ENCODE peak calls at places on chromosomes 2 and 18, in six cellular contexts. One of them, this sample, is unnamed.

GRCh38 chr2:72993147-72993546 is 75.8 kb downstream of the EMX1 start:
- DNase-seq in IMR-90: peak; percentile 13
- DNase-seq in CD8-positive, alpha-beta T cell: peak; percentile 45
- DNase-seq in K562: peak; percentile 70
- DNase-seq in cardiac muscle cell: peak; percentile 49
- DNase-seq in A549: peak; percentile 89
- DNase-seq in this sample: no peak

GRCh38 chr2:190860985-190861721 is 19.5 kb upstream of the GLS start:
- DNase-seq in IMR-90: peak; percentile 73
- DNase-seq in CD8-positive, alpha-beta T cell: no peak
- DNase-seq in K562: no peak
- DNase-seq in cardiac muscle cell: no peak
- DNase-seq in A549: no peak
- DNase-seq in this sample: no peak

GRCh38 chr2:98764499-98764898 is 33.6 kb upstream of the MGAT4A start:
- DNase-seq in IMR-90: no peak
- DNase-seq in CD8-positive, alpha-beta T cell: no peak
- DNase-seq in K562: no peak
- DNase-seq in cardiac muscle cell: no peak
- DNase-seq in A549: no peak
- DNase-seq in this sample: no peak

GRCh38 chr18:63867368-63867767 is 20.1 kb upstream of the SERPINB2 start:
- DNase-seq in IMR-90: no peak
- DNase-seq in CD8-positive, alpha-beta T cell: no peak
- DNase-seq in K562: no peak
- DNase-seq in cardiac muscle cell: no peak
- DNase-seq in A549: no peak
- DNase-seq in this sample: peak; percentile 77

GRCh38 chr18:26022585-26022984 is 67.8 kb downstream of the SS18 start:
- DNase-seq in IMR-90: no peak
- DNase-seq in CD8-positive, alpha-beta T cell: no peak
- DNase-seq in K562: peak; percentile 12
- DNase-seq in cardiac muscle cell: no peak
- DNase-seq in A549: no peak
- DNase-seq in this sample: no peak

GRCh38 chr2:227485429-227485828 is 13.5 kb downstream of the AGFG1 start:
- DNase-seq in IMR-90: no peak
- DNase-seq in CD8-positive, alpha-beta T cell: no peak
- DNase-seq in K562: no peak
- DNase-seq in cardiac muscle cell: no peak
- DNase-seq in A549: no peak
- DNase-seq in this sample: no peak

GRCh38 chr2:68318686-68319396 is 908 bp downstream of the CNRIP1 start:
- DNase-seq in IMR-90: no peak
- DNase-seq in CD8-positive, alpha-beta T cell: no peak
- DNase-seq in K562: no peak
- DNase-seq in cardiac muscle cell: peak; percentile 17
- DNase-seq in A549: no peak
- DNase-seq in this sample: no peak

GRCh38 chr2:3413642-3414041 is 34.1 kb downstream of the TRAPPC12 start:
- DNase-seq in IMR-90: no peak
- DNase-seq in CD8-positive, alpha-beta T cell: no peak
- DNase-seq in K562: no peak
- DNase-seq in cardiac muscle cell: no peak
- DNase-seq in A549: no peak
- DNase-seq in this sample: no peak

GRCh38 chr2:233848276-233848675 is 6.1 kb downstream of the HJURP start:
- DNase-seq in IMR-90: no peak
- DNase-seq in CD8-positive, alpha-beta T cell: no peak
- DNase-seq in K562: no peak
- DNase-seq in cardiac muscle cell: no peak
- DNase-seq in A549: no peak
- DNase-seq in this sample: no peak

GRCh38 chr2:1088192-1088860 is 137.7 kb downstream of the SNTG2 start:
- DNase-seq in IMR-90: peak; percentile 16
- DNase-seq in CD8-positive, alpha-beta T cell: no peak
- DNase-seq in K562: no peak
- DNase-seq in cardiac muscle cell: peak; percentile 0
- DNase-seq in A549: no peak
- DNase-seq in this sample: peak; percentile 13

DNA sequence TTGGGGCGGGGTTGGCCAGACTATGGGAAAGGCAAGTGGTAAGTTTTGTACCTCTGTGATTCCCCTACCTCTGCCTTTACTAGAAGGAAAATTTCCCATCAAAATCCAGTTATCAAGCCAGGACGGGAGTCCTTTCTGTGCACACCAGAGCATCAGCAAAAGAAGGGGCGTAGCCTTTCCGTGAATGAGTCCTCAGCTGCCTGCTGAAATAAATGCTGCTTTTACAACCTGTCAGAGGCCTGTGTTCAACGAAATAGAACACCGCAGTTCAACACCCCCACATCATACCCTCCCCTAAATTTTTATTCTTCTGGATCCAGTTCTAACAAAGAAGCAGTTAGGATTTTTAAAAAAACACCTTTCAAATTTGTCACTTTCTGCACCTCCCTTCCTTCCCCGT is 135.8 kb downstream of the SETBP1 start:
- DNase-seq in IMR-90: no peak
- DNase-seq in CD8-positive, alpha-beta T cell: no peak
- DNase-seq in K562: no peak
- DNase-seq in cardiac muscle cell: no peak
- DNase-seq in A549: no peak
- DNase-seq in this sample: no peak
- H3K27ac ChIP-seq in IMR-90: no peak overlapping the region
- H3K27ac ChIP-seq in CD8-positive, alpha-beta T cell: no peak overlapping the region
- H3K27ac ChIP-seq in K562: no peak overlapping the region
- H3K27ac ChIP-seq in cardiac muscle cell: no peak overlapping the region
- H3K27ac ChIP-seq in A549: no peak overlapping the region
- H3K27ac ChIP-seq in this sample: no peak overlapping the region

DNA sequence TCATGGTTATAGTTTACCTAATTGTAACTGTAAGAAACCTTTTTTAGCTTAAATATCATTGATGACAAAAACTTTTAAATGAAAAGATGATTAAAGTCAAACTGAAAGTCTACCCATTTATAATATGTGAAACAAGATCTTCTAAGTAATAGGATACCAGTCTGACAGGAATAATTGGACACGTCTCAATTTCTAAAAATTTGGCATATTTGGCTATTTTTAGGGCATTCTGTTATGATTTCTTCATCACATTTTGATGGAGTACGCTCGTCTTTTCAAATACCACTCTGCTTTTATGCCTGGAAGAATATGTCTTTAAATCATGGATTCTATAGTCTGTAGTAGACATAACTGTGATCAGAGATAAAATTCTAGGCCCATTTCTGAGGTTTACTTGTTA is 1.3 kb downstream of the R3HDM1 start:
- DNase-seq in IMR-90: no peak
- DNase-seq in CD8-positive, alpha-beta T cell: no peak
- DNase-seq in K562: no peak
- DNase-seq in cardiac muscle cell: peak; percentile 8
- DNase-seq in A549: no peak
- DNase-seq in this sample: no peak
- H3K27ac ChIP-seq in IMR-90: no peak overlapping the region
- H3K27ac ChIP-seq in CD8-positive, alpha-beta T cell: no peak overlapping the region
- H3K27ac ChIP-seq in K562: no peak overlapping the region
- H3K27ac ChIP-seq in cardiac muscle cell: peak overlapping the region; percentile 94
- H3K27ac ChIP-seq in A549: peak overlapping the region; percentile 25
- H3K27ac ChIP-seq in this sample: peak overlapping the region; percentile 4

DNA sequence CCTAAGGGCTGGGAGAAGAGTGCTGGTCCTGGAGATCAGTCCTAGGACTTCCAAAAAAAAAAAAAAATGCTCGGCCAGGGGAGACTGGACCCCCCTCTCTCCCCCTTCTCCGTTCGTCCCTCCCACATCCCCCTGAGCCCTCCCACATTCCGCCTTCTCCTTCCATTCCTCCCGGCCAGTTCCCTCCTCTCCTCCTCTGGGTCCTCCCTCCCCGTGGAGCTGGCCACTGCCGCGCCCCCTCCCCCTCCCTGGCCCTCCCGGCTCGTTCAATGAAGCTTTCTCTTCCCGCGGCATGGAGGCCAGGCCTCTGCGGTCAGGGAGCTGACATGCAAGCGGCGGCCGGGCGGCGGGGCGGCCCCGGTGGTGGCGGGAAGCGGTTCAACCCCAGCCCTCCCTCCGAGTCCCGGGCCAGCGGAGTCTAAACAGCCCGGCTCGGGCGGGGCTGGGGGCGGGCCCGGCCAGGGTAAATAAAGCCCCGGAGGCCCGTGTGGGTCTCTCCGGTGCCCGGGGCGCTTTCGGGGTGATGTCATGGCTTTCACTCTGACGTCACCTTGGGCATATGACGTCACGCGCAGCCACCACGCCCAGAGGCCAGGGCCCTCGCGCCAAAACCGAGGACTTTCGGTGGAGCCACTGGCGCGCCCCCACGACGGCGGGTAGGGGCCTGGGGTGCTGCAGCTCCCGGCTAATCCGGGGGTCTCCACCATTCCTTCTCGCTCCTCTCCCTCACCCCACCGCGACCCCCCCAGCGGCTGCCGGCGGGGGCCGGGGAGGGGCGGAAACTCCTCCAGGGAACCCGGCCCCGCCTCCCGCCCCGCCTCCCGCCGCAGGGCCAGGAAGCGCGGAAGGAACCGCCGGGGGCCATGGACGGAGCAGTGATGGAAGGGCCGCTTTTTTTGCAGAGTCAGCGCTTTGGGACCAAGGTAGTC is at the start of the genes DOK1 and LOXL3:
- DNase-seq in IMR-90: peak; percentile 88
- DNase-seq in CD8-positive, alpha-beta T cell: peak; percentile 82
- DNase-seq in K562: peak; percentile 89
- DNase-seq in cardiac muscle cell: peak; percentile 98
- DNase-seq in A549: peak; percentile 80
- DNase-seq in this sample: no peak
- H3K27ac ChIP-seq in IMR-90: peak within 1 kb of the TSS; percentile 91
- H3K27ac ChIP-seq in CD8-positive, alpha-beta T cell: peak within 1 kb of the TSS; percentile 66
- H3K27ac ChIP-seq in K562: peak within 1 kb of the TSS; percentile 92
- H3K27ac ChIP-seq in cardiac muscle cell: peak within 1 kb of the TSS; percentile 52
- H3K27ac ChIP-seq in A549: peak within 1 kb of the TSS; percentile 96
- H3K27ac ChIP-seq in this sample: peak within 1 kb of the TSS; percentile 70

GRCh38 chr2:106117347-106117746 is 76.8 kb downstream of the UXS1 start:
- DNase-seq in IMR-90: no peak
- DNase-seq in CD8-positive, alpha-beta T cell: no peak
- DNase-seq in K562: no peak
- DNase-seq in cardiac muscle cell: no peak
- DNase-seq in A549: no peak
- DNase-seq in this sample: no peak

GRCh38 chr2:106116248-106116647 is 77.9 kb downstream of the UXS1 start:
- DNase-seq in IMR-90: no peak
- DNase-seq in CD8-positive, alpha-beta T cell: no peak
- DNase-seq in K562: peak; percentile 23
- DNase-seq in cardiac muscle cell: no peak
- DNase-seq in A549: no peak
- DNase-seq in this sample: no peak

GRCh38 chr2:106115665-106116064 is 78.4 kb downstream of the UXS1 start:
- DNase-seq in IMR-90: no peak
- DNase-seq in CD8-positive, alpha-beta T cell: no peak
- DNase-seq in K562: no peak
- DNase-seq in cardiac muscle cell: no peak
- DNase-seq in A549: no peak
- DNase-seq in this sample: no peak

GRCh38 chr2:106113362-106113971 is 80.6 kb downstream of the UXS1 start:
- DNase-seq in IMR-90: no peak
- DNase-seq in CD8-positive, alpha-beta T cell: no peak
- DNase-seq in K562: no peak
- DNase-seq in cardiac muscle cell: no peak
- DNase-seq in A549: no peak
- DNase-seq in this sample: no peak

GRCh38 chr2:106115250-106115649 is 78.9 kb downstream of the UXS1 start:
- DNase-seq in IMR-90: peak; percentile 77
- DNase-seq in CD8-positive, alpha-beta T cell: no peak
- DNase-seq in K562: peak; percentile 89
- DNase-seq in cardiac muscle cell: peak; percentile 46
- DNase-seq in A549: peak; percentile 51
- DNase-seq in this sample: no peak
- H3K27ac ChIP-seq in IMR-90: no peak overlapping the region
- H3K27ac ChIP-seq in CD8-positive, alpha-beta T cell: peak overlapping the region; percentile 14
- H3K27ac ChIP-seq in K562: peak overlapping the region; percentile 78
- H3K27ac ChIP-seq in cardiac muscle cell: no peak overlapping the region
- H3K27ac ChIP-seq in A549: peak overlapping the region; percentile 78
- H3K27ac ChIP-seq in this sample: no peak overlapping the region